ENCODE peak calls at places on chromosomes 2 and 18, in ten cellular contexts. O is lower lobe of right lung; P is suprapubic skin; U is GM23248; N is upper lobe of right lung; L is uterus; Y is CD4-positive, CD25-positive, alpha-beta regulatory T cell; F is spleen; T is coronary artery; M is adrenal gland. D is an unnamed sample.
A peak's percentile ranks its signal among the peaks of the same experiment; 100 is the strongest.

GRCh38 chr2:9846554-9846953 is 3.3 kb downstream of the TAF1B start:
- DNase-seq in M (no peak), Y (no peak), P (no peak), T (no peak), U (peak; percentile 43), O (no peak), L (no peak), N (no peak), F (no peak), D (no peak)

GRCh38 chr2:192196451-192197194 is 1.9 kb upstream of the TMEFF2 start:
- DNase-seq in M (no peak), F (no peak), U (peak; percentile 10), N (no peak), P (no peak), L (no peak), O (no peak), T (no peak), Y (no peak), D (no peak)

GRCh38 chr2:168338292-168338691 is 90.9 kb upstream of the STK39 start:
- DNase-seq in U (no peak), P (no peak), N (no peak), Y (no peak), M (no peak), T (no peak), F (no peak), O (no peak), L (no peak), D (no peak)

GRCh38 chr2:211203986-211204385 is 647.6 kb downstream of the CPS1 start:
- DNase-seq in O (no peak), T (no peak), M (no peak), Y (no peak), P (no peak), N (no peak), L (no peak), F (no peak), U (no peak), D (no peak)

GRCh38 chr2:89833116-89833779 is 1141.8 kb downstream of the RPIA start:
- DNase-seq in Y (no peak), F (no peak), T (no peak), M (no peak), U (no peak), O (no peak), N (no peak), P (no peak), L (no peak), D (no peak)

GRCh38 chr2:101036562-101036961 is 34.5 kb downstream of the RPL31 start:
- DNase-seq in T (no peak), M (no peak), Y (no peak), U (peak; percentile 65), O (no peak), P (no peak), F (no peak), L (no peak), N (no peak), D (no peak)

GRCh38 chr2:63697160-63697559 is 108.4 kb downstream of the MDH1 start:
- DNase-seq in T (no peak), P (no peak), U (no peak), M (no peak), Y (no peak), N (no peak), O (no peak), F (no peak), L (no peak), D (no peak)

GRCh38 chr18:32295604-32296003 is 105.8 kb downstream of the MEP1B start:
- DNase-seq in F (no peak), M (no peak), N (no peak), T (no peak), U (no peak), P (no peak), O (no peak), L (no peak), Y (no peak), D (no peak)

GRCh38 chr2:118945921-118946320 is 3.9 kb downstream of the MARCO start:
- DNase-seq in U (peak; percentile 11), L (no peak), N (no peak), F (no peak), O (no peak), T (no peak), P (no peak), Y (no peak), M (no peak), D (no peak)

GRCh38 chr2:241218131-241219029 is 29.9 kb downstream of the ANO7 start:
- DNase-seq in Y (peak; percentile 40), O (peak; percentile 80), F (peak; percentile 92), N (peak; percentile 77), U (peak; percentile 70), L (peak; percentile 59), P (no peak), T (no peak), M (peak; percentile 65), D (peak; percentile 82)

GRCh38 chr2:40097691-40098376 is 318.8 kb upstream of the THUMPD2 start:
- DNase-seq in F (no peak), T (no peak), M (no peak), N (no peak), L (no peak), Y (no peak), O (no peak), U (peak; percentile 84), P (no peak), D (no peak)

GRCh38 chr2:100606740-100607343 is 44.0 kb downstream of the PDCL3 start:
- DNase-seq in P (no peak), F (no peak), L (no peak), Y (no peak), N (peak; percentile 40), O (no peak), T (no peak), M (peak; percentile 29), U (peak; percentile 65), D (no peak)

GRCh38 chr2:36478332-36478738 is 119.6 kb downstream of the FEZ2 start:
- DNase-seq in L (no peak), N (no peak), P (no peak), U (peak; percentile 96), F (no peak), T (no peak), Y (no peak), O (no peak), M (peak; percentile 70), D (no peak)

GRCh38 chr2:96970248-96970875 is 16.0 kb downstream of the FAM178B start:
- DNase-seq in O (peak; percentile 80), L (no peak), U (no peak), T (no peak), F (no peak), P (no peak), M (no peak), N (peak; percentile 84), Y (no peak), D (no peak)

DNA sequence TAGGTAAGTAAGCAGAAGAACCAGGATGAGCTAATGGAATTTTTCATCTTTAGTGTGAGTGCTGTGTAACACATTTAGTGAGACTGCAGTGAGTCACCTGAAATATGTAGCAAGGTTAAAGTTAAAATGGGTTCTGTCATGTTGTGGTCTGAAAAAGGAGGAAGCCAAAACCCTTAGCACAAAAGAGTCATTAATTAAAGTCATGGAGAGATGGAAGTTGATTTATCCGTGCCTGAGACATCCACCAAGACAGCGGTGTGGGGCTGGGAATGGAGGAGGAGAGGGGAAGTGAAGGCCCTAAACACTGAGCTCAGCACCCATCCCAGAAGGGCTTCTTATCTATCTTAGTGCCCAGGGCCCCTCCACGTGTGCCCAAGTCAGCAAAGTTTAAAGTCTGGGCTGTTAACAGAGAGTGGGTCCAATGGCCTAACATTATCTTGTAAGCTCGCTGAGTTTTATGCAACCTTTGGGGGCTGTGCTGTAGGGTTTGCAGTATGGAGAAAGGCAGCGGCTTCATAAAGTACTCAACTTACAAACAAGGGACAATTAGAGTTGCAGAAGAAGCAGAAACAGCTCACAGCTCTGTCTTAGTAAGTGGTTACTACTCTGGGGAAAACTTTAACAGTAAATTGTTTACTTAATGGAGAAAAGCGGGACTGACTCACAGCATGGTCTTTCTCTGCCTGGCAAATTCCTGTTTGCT is 9.3 kb downstream of the ENOSF1 start:
- DNase-seq in F (no peak), T (no peak), Y (no peak), M (no peak), O (no peak), P (no peak), L (peak; percentile 27), U (peak; percentile 96), N (no peak), D (no peak)
- H3K4me3 ChIP-seq in F (no peak overlapping the region), T (no peak overlapping the region), Y (no peak overlapping the region), M (no peak overlapping the region), O (no peak overlapping the region), P (no peak overlapping the region), L (no peak overlapping the region), U (peak overlapping the region; percentile 42), N (no peak overlapping the region), D (no peak overlapping the region)

DNA sequence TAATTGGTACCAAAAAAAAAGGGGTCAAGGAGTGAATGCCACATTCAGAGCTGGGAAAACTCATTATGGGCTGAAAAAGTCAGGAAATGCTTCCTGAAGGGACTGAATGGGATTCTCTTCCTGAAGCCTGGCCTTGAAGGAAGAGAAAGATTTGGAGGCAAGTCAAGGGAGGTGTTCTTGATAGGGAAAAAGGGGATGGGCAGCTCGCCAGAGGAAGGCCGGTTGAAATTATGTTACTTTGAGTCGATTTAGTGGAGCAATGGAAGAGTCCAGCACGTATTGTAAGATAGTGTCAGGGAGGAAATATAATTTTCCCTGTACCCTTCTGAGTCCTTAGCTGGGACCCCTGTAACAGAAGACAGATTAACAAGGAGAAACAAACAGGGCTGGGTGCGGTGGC is 115.3 kb upstream of the STPG4 start:
- DNase-seq in O (no peak), N (no peak), M (no peak), T (no peak), Y (no peak), U (no peak), P (no peak), L (no peak), F (no peak), D (peak; percentile 72)
- H3K27ac ChIP-seq in O (no peak overlapping the region), N (no peak overlapping the region), M (no peak overlapping the region), T (peak overlapping the region; percentile 71), Y (no peak overlapping the region), U (peak overlapping the region; percentile 77), P (no peak overlapping the region), L (peak overlapping the region; percentile 33), F (peak overlapping the region; percentile 10), D (no peak overlapping the region)

GRCh38 chr18:63234839-63235238 is 84.7 kb downstream of the BCL2 start:
- DNase-seq in L (no peak), P (no peak), M (no peak), N (no peak), O (no peak), T (no peak), F (no peak), U (no peak), Y (no peak), D (no peak)
- H3K4me3 ChIP-seq in L (no peak overlapping the region), P (no peak overlapping the region), M (no peak overlapping the region), N (no peak overlapping the region), O (no peak overlapping the region), T (no peak overlapping the region), F (no peak overlapping the region), U (no peak overlapping the region), Y (peak overlapping the region; percentile 7), D (no peak overlapping the region)

GRCh38 chr2:122656403-122656802 is 901.0 kb downstream of the TSN start:
- DNase-seq in N (no peak), U (no peak), T (no peak), P (no peak), M (no peak), O (no peak), F (no peak), L (no peak), Y (no peak), D (no peak)
- H3K27ac ChIP-seq in N (no peak overlapping the region), U (no peak overlapping the region), T (no peak overlapping the region), P (no peak overlapping the region), M (no peak overlapping the region), O (no peak overlapping the region), F (no peak overlapping the region), L (no peak overlapping the region), Y (no peak overlapping the region), D (no peak overlapping the region)

D was measured in right cardiac atrium.